ENCODE peak calls at places on chromosomes 6 and 20, in ten cellular contexts. I, F, T, C, N, L, K, X, R and Q are unnamed samples.

GRCh38 chr6:37483917-37484785 is 15.5 kb downstream of the CCDC167 start:
- DNase-seq in T (peak), R (peak), F (peak), K (no peak), C (peak), I (peak), X (peak), N (peak), L (peak), Q (peak)

GRCh38 chr6:93163146-93163545 is 256.2 kb downstream of the EPHA7 start:
- DNase-seq in F (no peak), T (no peak), I (no peak), L (no peak), N (no peak), C (no peak), X (no peak), K (no peak), R (no peak), Q (no peak)

GRCh38 chr6:16236009-16236501 is 2.3 kb upstream of the GMPR start:
- DNase-seq in L (no peak), F (no peak), I (no peak), T (no peak), N (no peak), K (no peak), R (no peak), C (peak), X (no peak), Q (no peak)

GRCh38 chr20:38386004-38386403 is 39.7 kb downstream of the LBP start:
- DNase-seq in F (no peak), T (no peak), C (no peak), K (no peak), X (no peak), N (no peak), R (no peak), I (no peak), L (no peak), Q (no peak)

GRCh38 chr6:38391909-38392614 is 247.7 kb downstream of the BTBD9 start:
- DNase-seq in R (peak), X (no peak), K (no peak), T (no peak), F (no peak), N (no peak), C (peak), L (no peak), I (no peak), Q (no peak)

GRCh38 chr6:136365781-136366354 is 76.2 kb upstream of the BCLAF1 start:
- DNase-seq in K (peak), C (no peak), R (no peak), L (peak), X (peak), N (no peak), F (no peak), I (peak), T (peak), Q (no peak)

GRCh38 chr6:103819509-103819908 is 1040.2 kb downstream of the HACE1 start:
- DNase-seq in T (no peak), F (no peak), X (no peak), K (no peak), L (no peak), R (no peak), I (no peak), N (no peak), C (no peak), Q (no peak)

GRCh38 chr6:53979468-53980067 is 131.7 kb upstream of the MLIP start:
- DNase-seq in L (peak), C (peak), T (peak), N (no peak), K (no peak), I (no peak), F (no peak), R (peak), X (no peak), Q (no peak)

GRCh38 chr6:148183776-148184175 is 158.9 kb upstream of the SASH1 start:
- DNase-seq in F (no peak), R (no peak), N (no peak), I (no peak), C (no peak), T (no peak), K (no peak), L (no peak), X (no peak), Q (no peak)

GRCh38 chr6:36326351-36326995 is 10.2 kb downstream of the BNIP5 start:
- DNase-seq in C (no peak), K (peak), R (no peak), F (no peak), L (no peak), T (no peak), X (no peak), N (no peak), I (no peak), Q (peak)

GRCh38 chr6:27280540-27281000 is 31.5 kb downstream of the POM121L2 start:
- DNase-seq in R (peak), I (no peak), F (no peak), C (no peak), K (no peak), L (no peak), N (no peak), X (no peak), T (no peak), Q (no peak)

GRCh38 chr6:33118525-33119123 is 42.8 kb downstream of the HLA-DPB1 start:
- DNase-seq in C (peak), R (peak), T (no peak), K (no peak), F (no peak), I (no peak), L (peak), N (no peak), X (no peak), Q (peak)

GRCh38 chr6:144922120-144922722 is 637.1 kb downstream of the UTRN start:
- DNase-seq in I (no peak), X (no peak), R (peak), N (no peak), K (peak), L (no peak), F (no peak), T (no peak), C (peak), Q (peak)

GRCh38 chr20:36435799-36436541 is 105.3 kb upstream of the MYL9 start:
- DNase-seq in T (peak), L (peak), N (no peak), F (peak), K (no peak), R (no peak), I (peak), X (peak), C (peak), Q (peak)

GRCh38 chr6:154710689-154711088 is 22.5 kb upstream of the SCAF8 start:
- DNase-seq in I (no peak), R (no peak), F (no peak), L (no peak), T (no peak), C (no peak), X (no peak), K (no peak), N (no peak), Q (no peak)

GRCh38 chr6:97026298-97026697 is 101.8 kb downstream of the KLHL32 start:
- DNase-seq in I (no peak), X (no peak), K (no peak), N (no peak), C (no peak), T (no peak), L (no peak), F (no peak), R (no peak), Q (no peak)

GRCh38 chr20:58228103-58228483 is 360 bp downstream of the ANKRD60 start:
- DNase-seq in R (no peak), C (peak), T (no peak), I (no peak), X (no peak), F (no peak), K (no peak), N (no peak), L (no peak), Q (peak)

GRCh38 chr6:129886401-129887155 is 25.5 kb upstream of the TMEM244 start:
- DNase-seq in K (no peak), F (no peak), L (no peak), X (no peak), T (no peak), I (no peak), C (no peak), R (no peak), N (no peak), Q (no peak)

GRCh38 chr6:8828376-8828775 is 393.0 kb upstream of the SLC35B3 start:
- DNase-seq in K (no peak), C (no peak), I (no peak), L (no peak), R (no peak), T (no peak), X (no peak), F (no peak), N (no peak), Q (no peak)

GRCh38 chr6:152669894-152670293 is 27.8 kb upstream of the MYCT1 start:
- DNase-seq in F (no peak), I (no peak), R (peak), T (no peak), C (peak), X (no peak), L (no peak), N (no peak), K (no peak), Q (peak)

GRCh38 chr6:163422574-163422973 is 8.1 kb downstream of the QKI start:
- DNase-seq in X (no peak), F (no peak), T (no peak), R (no peak), K (no peak), L (no peak), N (no peak), I (no peak), C (no peak), Q (no peak)

GRCh38 chr6:53492860-53493634 is 51.9 kb downstream of the GCLC start:
- DNase-seq in T (peak), I (peak), C (peak), R (peak), N (no peak), L (peak), X (no peak), F (no peak), K (no peak), Q (peak)